ENCODE peak calls at places on chromosomes 11 and 22, in four cellular contexts. One of them, this sample, is unnamed.

GRCh38 chr11:114154271-114155047 is 94.9 kb downstream of the ZBTB16 start:
- DNase-seq in SK-MEL-5: no peak
- DNase-seq in kidney epithelial cell: no peak
- DNase-seq in B cell: no peak
- DNase-seq in this sample: no peak

GRCh38 chr11:12284321-12285050 is 92.9 kb upstream of the PARVA start:
- DNase-seq in SK-MEL-5: no peak
- DNase-seq in kidney epithelial cell: no peak
- DNase-seq in B cell: no peak
- DNase-seq in this sample: no peak

GRCh38 chr22:48239461-48240164 is 1477.2 kb downstream of the TBC1D22A start:
- DNase-seq in SK-MEL-5: no peak
- DNase-seq in kidney epithelial cell: no peak
- DNase-seq in B cell: no peak
- DNase-seq in this sample: no peak

GRCh38 chr11:11817957-11818356 is 23.8 kb upstream of the USP47 start:
- DNase-seq in SK-MEL-5: no peak
- DNase-seq in kidney epithelial cell: no peak
- DNase-seq in B cell: no peak
- DNase-seq in this sample: no peak

GRCh38 chr11:65401073-65401802 is 14.8 kb downstream of the FRMD8 start:
- DNase-seq in SK-MEL-5: no peak
- DNase-seq in kidney epithelial cell: no peak
- DNase-seq in B cell: no peak
- DNase-seq in this sample: no peak

GRCh38 chr22:19085233-19086043 is 36.8 kb downstream of the DGCR2 start:
- DNase-seq in SK-MEL-5: peak; percentile 88
- DNase-seq in kidney epithelial cell: no peak
- DNase-seq in B cell: peak; percentile 51
- DNase-seq in this sample: peak; percentile 27

GRCh38 chr11:45023065-45023365 is 72.3 kb upstream of the TP53I11 start:
- DNase-seq in SK-MEL-5: no peak
- DNase-seq in kidney epithelial cell: no peak
- DNase-seq in B cell: no peak
- DNase-seq in this sample: no peak

GRCh38 chr11:22466809-22467208 is 128.6 kb downstream of the SLC17A6 start:
- DNase-seq in SK-MEL-5: no peak
- DNase-seq in kidney epithelial cell: peak; percentile 56
- DNase-seq in B cell: no peak
- DNase-seq in this sample: no peak

GRCh38 chr11:77127969-77128691 is at the start of gene MYO7A:
- DNase-seq in SK-MEL-5: no peak
- DNase-seq in kidney epithelial cell: peak; percentile 29
- DNase-seq in B cell: no peak
- DNase-seq in this sample: peak; percentile 77

GRCh38 chr11:106786251-106786650 is 232.0 kb downstream of the GUCY1A2 start:
- DNase-seq in SK-MEL-5: no peak
- DNase-seq in kidney epithelial cell: no peak
- DNase-seq in B cell: no peak
- DNase-seq in this sample: no peak

GRCh38 chr11:70948855-70949551 is 303.4 kb downstream of the SHANK2 start:
- DNase-seq in SK-MEL-5: no peak
- DNase-seq in kidney epithelial cell: no peak
- DNase-seq in B cell: no peak
- DNase-seq in this sample: no peak

GRCh38 chr11:126115820-126116319 is 53.2 kb upstream of the CDON start:
- DNase-seq in SK-MEL-5: peak; percentile 21
- DNase-seq in kidney epithelial cell: peak; percentile 57
- DNase-seq in B cell: no peak
- DNase-seq in this sample: peak; percentile 24

GRCh38 chr11:94638278-94638901 is 71.2 kb downstream of the PIWIL4 start:
- DNase-seq in SK-MEL-5: no peak
- DNase-seq in kidney epithelial cell: no peak
- DNase-seq in B cell: no peak
- DNase-seq in this sample: no peak

GRCh38 chr11:17333799-17334586 is 17.6 kb upstream of the NCR3LG1 start:
- DNase-seq in SK-MEL-5: no peak
- DNase-seq in kidney epithelial cell: no peak
- DNase-seq in B cell: no peak
- DNase-seq in this sample: no peak

GRCh38 chr11:68431984-68432600 is 28.5 kb upstream of the PPP6R3 start:
- DNase-seq in SK-MEL-5: no peak
- DNase-seq in kidney epithelial cell: no peak
- DNase-seq in B cell: no peak
- DNase-seq in this sample: no peak

GRCh38 chr22:43234299-43234988 is 47.5 kb upstream of the TTLL12 start:
- DNase-seq in SK-MEL-5: no peak
- DNase-seq in kidney epithelial cell: no peak
- DNase-seq in B cell: no peak
- DNase-seq in this sample: no peak

GRCh38 chr22:33038836-33039235 is 19.3 kb downstream of the SYN3 start:
- DNase-seq in SK-MEL-5: no peak
- DNase-seq in kidney epithelial cell: no peak
- DNase-seq in B cell: no peak
- DNase-seq in this sample: no peak

GRCh38 chr11:1766719-1767398 is 3.1 kb upstream of the CTSD start:
- DNase-seq in SK-MEL-5: no peak
- DNase-seq in kidney epithelial cell: no peak
- DNase-seq in B cell: no peak
- DNase-seq in this sample: no peak

GRCh38 chr11:2325719-2326118 is 23.9 kb downstream of the TSPAN32 start:
- DNase-seq in SK-MEL-5: no peak
- DNase-seq in kidney epithelial cell: no peak
- DNase-seq in B cell: no peak
- DNase-seq in this sample: no peak

GRCh38 chr22:12601870-12602779 is 2925.9 kb upstream of the OR11H1 start:
- DNase-seq in SK-MEL-5: peak; percentile 36
- DNase-seq in kidney epithelial cell: no peak
- DNase-seq in B cell: no peak
- DNase-seq in this sample: no peak

GRCh38 chr11:46381046-46381835 is at the start of gene MDK:
- DNase-seq in SK-MEL-5: no peak
- DNase-seq in kidney epithelial cell: no peak
- DNase-seq in B cell: no peak
- DNase-seq in this sample: peak; percentile 85

GRCh38 chr11:22510741-22511140 is 114.9 kb downstream of the FANCF start:
- DNase-seq in SK-MEL-5: no peak
- DNase-seq in kidney epithelial cell: no peak
- DNase-seq in B cell: no peak
- DNase-seq in this sample: no peak

GRCh38 chr11:63937713-63938480 is 905 bp upstream of the NAA40 start:
- DNase-seq in SK-MEL-5: no peak
- DNase-seq in kidney epithelial cell: no peak
- DNase-seq in B cell: no peak
- DNase-seq in this sample: peak; percentile 52

GRCh38 chr11:114354076-114354475 is 46.2 kb downstream of the C11orf71 start:
- DNase-seq in SK-MEL-5: no peak
- DNase-seq in kidney epithelial cell: peak; percentile 82
- DNase-seq in B cell: no peak
- DNase-seq in this sample: no peak

GRCh38 chr22:39529487-39529851 is 3.1 kb downstream of the RPS19BP1 start:
- DNase-seq in SK-MEL-5: no peak
- DNase-seq in kidney epithelial cell: no peak
- DNase-seq in B cell: no peak
- DNase-seq in this sample: no peak

GRCh38 chr11:46117842-46118241 is 3.4 kb downstream of the PHF21A start:
- DNase-seq in SK-MEL-5: peak; percentile 11
- DNase-seq in kidney epithelial cell: no peak
- DNase-seq in B cell: no peak
- DNase-seq in this sample: no peak

GRCh38 chr11:127816959-127817358 is 770.4 kb downstream of the ETS1 start:
- DNase-seq in SK-MEL-5: no peak
- DNase-seq in kidney epithelial cell: no peak
- DNase-seq in B cell: no peak
- DNase-seq in this sample: no peak

GRCh38 chr11:92789761-92790160 is 179.7 kb upstream of the MTNR1B start:
- DNase-seq in SK-MEL-5: no peak
- DNase-seq in kidney epithelial cell: no peak
- DNase-seq in B cell: no peak
- DNase-seq in this sample: no peak

GRCh38 chr11:118304227-118304808 is at the start of gene CD3E:
- DNase-seq in SK-MEL-5: no peak
- DNase-seq in kidney epithelial cell: no peak
- DNase-seq in B cell: no peak
- DNase-seq in this sample: no peak